ENCODE peak calls at places on chromosomes 12 and 14, in four cellular contexts. N is WTC11, K is GM12878, F is HepG2. O is an unnamed sample.

GRCh38 chr14:52678591-52678990 is 16.8 kb downstream of the ERO1A start:
- DNase-seq in N (no peak), F (peak; percentile 39), K (no peak), O (no peak)

GRCh38 chr12:3218150-3218845 is 141.1 kb downstream of the TSPAN9 start:
- DNase-seq in N (no peak), K (no peak), F (no peak), O (no peak)

GRCh38 chr14:88831285-88831684 is 6.8 kb downstream of the TTC8 start:
- DNase-seq in K (no peak), F (no peak), N (no peak), O (no peak)

GRCh38 chr12:97465012-97465345 is 2.4 kb downstream of the RMST start:
- DNase-seq in K (no peak), F (no peak), N (peak; percentile 66), O (no peak)

GRCh38 chr14:103097994-103098957 is 3.8 kb downstream of the EXOC3L4 start:
- DNase-seq in K (no peak), N (peak; percentile 16), F (no peak), O (peak; percentile 51)

GRCh38 chr12:111201036-111201435 is 167.9 kb downstream of the PHETA1 start:
- DNase-seq in F (no peak), K (no peak), N (peak; percentile 38), O (no peak)

GRCh38 chr14:92984082-92984788 is 61.3 kb downstream of the CHGA start:
- DNase-seq in N (no peak), F (no peak), K (no peak), O (no peak)

GRCh38 chr12:93191461-93191860 is 186.3 kb upstream of the NUDT4 start:
- DNase-seq in N (no peak), K (no peak), F (no peak), O (no peak)

GRCh38 chr14:51317373-51317772 is 77.3 kb downstream of the TMX1 start:
- DNase-seq in F (no peak), N (no peak), K (no peak), O (no peak)

GRCh38 chr12:130013771-130014484 is 110.1 kb upstream of the TMEM132D start:
- DNase-seq in K (no peak), F (peak; percentile 26), N (peak; percentile 68), O (peak; percentile 70)

GRCh38 chr12:54624316-54625279 is 10.1 kb downstream of the LACRT start:
- DNase-seq in K (no peak), F (peak; percentile 25), N (no peak), O (no peak)

GRCh38 chr12:8033153-8034044 is 883 bp downstream of the FOXJ2 start:
- DNase-seq in N (peak; percentile 74), F (no peak), K (no peak), O (peak; percentile 90)

GRCh38 chr12:113207621-113208040 is 13.6 kb upstream of the TPCN1 start:
- DNase-seq in K (no peak), F (no peak), N (no peak), O (no peak)

GRCh38 chr14:63896278-63896720 is 43.5 kb downstream of the SYNE2 start:
- DNase-seq in F (peak; percentile 81), K (no peak), N (no peak), O (no peak)
- TF ChIP-seq CREM in F (no peak), K (no peak), N (no peak), O (no peak)

GRCh38 chr14:49861923-49862673 is 9.5 kb upstream of the NEMF start:
- DNase-seq in N (peak; percentile 80), K (no peak), F (peak; percentile 69), O (peak; percentile 48)

GRCh38 chr14:49858383-49858782 is 5.8 kb upstream of the NEMF start:
- DNase-seq in K (no peak), F (no peak), N (no peak), O (peak; percentile 43)

GRCh38 chr14:49863483-49864262 is 11.1 kb upstream of the NEMF start:
- DNase-seq in F (no peak), K (no peak), N (no peak), O (peak; percentile 49)

GRCh38 chr14:49861581-49861922 is 9.0 kb upstream of the NEMF start:
- DNase-seq in K (no peak), N (peak; percentile 43), F (no peak), O (peak; percentile 63)

DNA sequence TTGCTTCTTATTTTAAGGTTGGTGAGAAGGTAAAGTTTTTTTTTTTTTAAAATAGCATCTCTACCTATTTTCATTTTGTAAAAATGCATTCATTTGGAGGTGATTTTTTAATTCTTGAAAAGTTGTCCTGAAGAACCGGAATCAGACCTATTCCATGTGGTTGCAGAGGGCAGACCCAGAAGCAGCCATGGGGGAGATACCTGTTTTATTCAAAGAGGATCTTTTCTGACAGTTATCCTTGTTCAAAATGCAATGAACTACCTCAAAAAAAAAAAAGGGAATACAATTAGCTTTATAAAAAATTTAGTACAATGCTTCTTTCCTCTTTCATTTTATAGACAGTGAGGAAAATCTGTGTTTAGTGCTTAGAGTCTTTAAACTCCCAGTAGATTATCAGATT is 8.4 kb upstream of the NEMF start:
- DNase-seq in F (no peak), N (no peak), K (no peak), O (no peak)
- TF ChIP-seq CREM in F (no peak), N (no peak), K (no peak), O (no peak)

DNA sequence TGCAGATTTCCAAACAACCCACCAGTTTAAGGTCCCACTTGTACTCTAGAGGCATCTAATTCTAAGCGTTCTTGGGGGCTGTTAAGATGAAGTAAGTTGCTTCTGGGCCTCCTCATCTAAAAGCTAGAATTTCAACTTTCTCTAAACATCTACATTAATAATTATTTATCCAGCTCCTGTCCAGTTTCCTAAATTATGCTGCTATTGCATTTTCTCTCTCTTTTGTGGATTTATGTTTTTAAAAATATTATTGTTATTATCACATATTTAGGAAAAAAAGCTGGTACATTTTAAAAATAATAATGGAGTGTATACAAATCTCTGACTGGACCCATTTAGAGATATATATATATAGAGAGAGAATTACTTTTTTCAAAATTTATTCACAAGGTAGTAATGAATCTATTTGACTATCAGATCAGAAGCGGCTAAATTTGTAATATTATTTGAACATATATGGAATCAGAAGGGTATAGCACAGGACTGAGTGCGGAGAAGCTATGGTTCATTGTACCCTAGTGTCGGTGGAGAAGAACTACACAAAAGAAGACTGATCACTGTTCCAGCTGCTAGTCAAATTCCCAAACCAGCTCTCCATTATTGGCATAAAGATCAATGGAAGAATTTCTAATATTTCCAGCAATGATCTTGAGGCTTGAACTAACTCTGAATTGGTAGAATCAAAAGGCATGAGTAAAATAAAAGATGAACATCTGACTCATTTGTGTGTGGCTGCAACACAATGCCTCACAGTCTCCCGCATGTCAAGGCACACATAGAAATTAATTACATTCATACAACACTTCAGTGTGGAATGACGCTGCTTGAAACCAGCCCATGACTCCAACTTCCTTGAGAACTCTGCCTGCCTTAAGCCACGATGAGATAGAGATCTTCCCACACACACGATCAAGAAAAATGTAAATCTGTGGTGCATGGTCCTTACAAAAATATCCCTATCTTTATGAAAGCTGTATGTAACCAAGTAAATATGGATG is 433.4 kb upstream of the OR4E1 start:
- DNase-seq in K (no peak), F (no peak), N (no peak), O (no peak)
- TF ChIP-seq CREM in K (no peak), F (no peak), N (no peak), O (no peak)

DNA sequence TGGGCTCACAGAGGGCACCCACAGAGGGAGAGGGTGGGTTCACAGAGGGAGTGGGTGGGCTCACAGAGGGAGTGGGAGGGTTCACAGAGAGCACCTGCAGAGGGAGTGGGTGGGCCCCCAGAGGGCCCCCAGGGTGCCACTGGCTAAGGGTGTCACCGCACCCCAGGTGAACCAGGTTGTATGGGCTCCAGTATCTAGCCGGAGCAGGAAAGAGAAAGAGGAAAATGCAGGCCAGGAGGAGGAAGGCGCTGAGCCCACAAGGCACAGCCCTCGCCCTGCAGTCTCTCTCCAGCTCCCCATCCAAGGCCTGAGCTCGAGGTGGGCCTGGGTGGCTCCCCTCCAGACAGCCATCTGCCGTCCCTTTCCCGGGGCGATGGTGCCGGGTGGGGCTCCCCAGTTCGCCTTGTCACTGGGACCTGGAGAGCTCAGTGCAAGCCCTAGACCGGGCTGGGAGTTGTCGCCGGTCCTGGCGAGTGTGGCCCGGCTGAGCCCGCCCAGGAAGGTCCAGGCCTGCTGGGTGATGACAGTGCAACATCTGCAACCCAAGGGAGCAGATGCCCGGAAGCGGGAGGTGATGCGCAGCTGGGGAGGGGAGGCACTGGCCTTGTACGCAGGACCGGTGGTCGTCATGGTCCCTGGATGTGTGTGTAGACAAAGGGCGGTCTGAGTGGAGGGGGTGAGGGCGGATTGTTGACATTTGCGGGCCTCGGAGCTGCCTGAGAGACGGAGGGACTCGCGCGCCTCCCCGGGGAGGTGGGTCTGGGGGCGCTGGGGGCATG is 760 bp downstream of the TMEM179 start:
- DNase-seq in F (no peak), K (no peak), N (peak; percentile 12), O (no peak)
- TF ChIP-seq CREM in F (no peak), K (no peak), N (no peak), O (no peak)

GRCh38 chr12:122998316-122998715 is 17.8 kb downstream of the ARL6IP4 start:
- DNase-seq in F (no peak), K (no peak), N (no peak), O (no peak)

GRCh38 chr12:122997343-122998250 is 17.1 kb downstream of the ARL6IP4 start:
- DNase-seq in F (no peak), N (no peak), K (no peak), O (no peak)

GRCh38 chr12:122999986-123000420 is 19.5 kb downstream of the ARL6IP4 start:
- DNase-seq in N (no peak), F (no peak), K (no peak), O (peak; percentile 44)

GRCh38 chr12:123000578-123000977 is 20.1 kb downstream of the ARL6IP4 start:
- DNase-seq in F (no peak), N (no peak), K (no peak), O (no peak)

DNA sequence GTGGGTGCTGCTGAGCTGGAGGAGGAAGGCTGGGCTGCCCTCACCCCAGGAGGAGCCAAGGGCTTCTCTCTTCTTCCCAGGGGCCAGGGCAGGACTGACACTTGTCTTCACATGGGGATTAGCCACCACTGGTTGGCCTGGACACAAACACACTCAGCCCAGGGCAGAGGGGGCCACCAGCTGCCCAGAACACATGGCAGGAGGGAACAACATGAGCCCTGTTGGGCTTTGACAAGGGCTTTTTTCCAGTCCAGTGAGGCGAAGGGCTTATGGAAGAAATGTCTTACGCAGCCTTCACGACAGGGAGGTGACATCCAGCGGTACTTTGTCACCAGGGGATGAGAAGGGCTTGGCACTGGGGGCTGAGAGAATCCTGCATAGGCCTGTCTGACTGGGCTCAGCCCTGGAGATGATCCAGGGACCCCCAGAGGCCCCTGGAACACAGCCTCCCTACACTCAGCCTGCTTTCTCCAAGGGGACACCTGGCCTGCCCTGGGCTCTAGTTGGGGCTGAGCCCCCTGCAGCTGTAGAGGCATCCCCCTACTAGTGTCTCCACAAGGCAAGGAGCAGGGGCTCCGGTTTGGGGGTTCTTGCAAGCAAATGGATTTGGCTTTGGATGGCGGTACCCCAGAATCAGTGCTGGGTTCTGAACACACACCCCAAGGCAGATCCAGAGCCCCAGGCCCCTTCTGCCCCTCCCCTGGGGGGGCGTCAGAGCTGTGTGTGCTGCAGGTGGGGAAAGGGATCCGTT is 18.9 kb downstream of the ARL6IP4 start:
- DNase-seq in F (no peak), N (no peak), K (no peak), O (no peak)
- TF ChIP-seq CREM in F (no peak), N (no peak), K (no peak), O (no peak)

DNA sequence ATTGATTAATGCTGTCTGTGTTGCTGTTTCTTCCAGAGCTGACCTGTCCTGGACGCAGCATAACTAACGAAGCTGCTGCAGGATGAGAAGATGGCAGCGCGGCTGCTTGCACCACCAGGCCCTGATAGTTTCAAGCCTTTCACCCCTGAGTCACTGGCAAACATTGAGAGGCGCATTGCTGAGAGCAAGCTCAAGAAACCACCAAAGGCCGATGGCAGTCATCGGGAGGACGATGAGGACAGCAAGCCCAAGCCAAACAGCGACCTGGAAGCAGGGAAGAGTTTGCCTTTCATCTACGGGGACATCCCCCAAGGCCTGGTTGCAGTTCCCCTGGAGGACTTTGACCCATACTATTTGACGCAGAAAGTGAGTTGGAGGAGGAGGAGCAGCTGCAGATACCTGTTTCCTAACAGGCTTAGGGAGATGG is 71.7 kb downstream of the SCN8A start:
- DNase-seq in F (peak; percentile 82), K (no peak), N (no peak), O (no peak)
- TF ChIP-seq CREM in F (no peak), K (no peak), N (no peak), O (no peak)

O was measured in K562.